ENCODE peak calls at places on chromosomes 16 and 17, in six cellular contexts. I is mesenchymal stem cell, R is Peyer's patch, L is thoracic aorta, V is hepatocyte, Y is GM23248. J is an unnamed sample.

GRCh38 chr16:70573451-70574121 is 50.0 kb downstream of the SF3B3 start:
- DNase-seq in I (peak), R (peak), L (no peak), V (peak), Y (peak), J (no peak)

GRCh38 chr17:36722121-36722902 is 120.9 kb downstream of the MRM1 start:
- DNase-seq in I (peak), R (peak), L (no peak), V (peak), Y (peak), J (peak)

GRCh38 chr16:81140930-81141780 is 45.0 kb upstream of the GCSH start:
- DNase-seq in I (no peak), R (no peak), L (no peak), V (no peak), Y (peak), J (no peak)

GRCh38 chr16:11848842-11849241 is 2.5 kb downstream of the RSL1D1 start:
- DNase-seq in I (no peak), R (no peak), L (no peak), V (no peak), Y (peak), J (no peak)

GRCh38 chr17:68497885-68498319 is 14.3 kb upstream of the PRKAR1A start:
- DNase-seq in I (no peak), R (peak), L (no peak), V (no peak), Y (no peak), J (no peak)

GRCh38 chr16:2701713-2702437 is 18.1 kb downstream of the PRSS27 start:
- DNase-seq in I (no peak), R (no peak), L (no peak), V (no peak), Y (no peak), J (no peak)

GRCh38 chr17:80153004-80153403 is 6.1 kb upstream of the EIF4A3 start:
- DNase-seq in I (no peak), R (no peak), L (no peak), V (no peak), Y (no peak), J (no peak)

GRCh38 chr16:23398987-23399805 is 53.8 kb downstream of the COG7 start:
- DNase-seq in I (no peak), R (no peak), L (no peak), V (no peak), Y (no peak), J (no peak)

GRCh38 chr16:14219983-14220382 is 148.9 kb downstream of the MRTFB start:
- DNase-seq in I (no peak), R (no peak), L (no peak), V (no peak), Y (no peak), J (no peak)

GRCh38 chr17:28341516-28341915 is 6.0 kb downstream of the TNFAIP1 start:
- DNase-seq in I (no peak), R (no peak), L (no peak), V (no peak), Y (no peak), J (no peak)

GRCh38 chr17:78130439-78131101 is at the start of gene TMC8:
- DNase-seq in I (no peak), R (peak), L (no peak), V (no peak), Y (no peak), J (peak)

GRCh38 chr17:77698903-77699615 is 259.4 kb upstream of the TNRC6C start:
- DNase-seq in I (no peak), R (peak), L (no peak), V (no peak), Y (no peak), J (no peak)

GRCh38 chr16:70750893-70751467 is 50.0 kb downstream of the VAC14 start:
- DNase-seq in I (peak), R (peak), L (peak), V (no peak), Y (peak), J (no peak)

GRCh38 chr16:53982631-53983042 is 278.7 kb downstream of the FTO start:
- DNase-seq in I (no peak), R (no peak), L (no peak), V (no peak), Y (no peak), J (no peak)

GRCh38 chr17:49861150-49861884 is 13.4 kb upstream of the TAC4 start:
- DNase-seq in I (peak), R (peak), L (no peak), V (peak), Y (peak), J (peak)

GRCh38 chr17:40447148-40447644 is 3.9 kb downstream of the IGFBP4 start:
- DNase-seq in I (no peak), R (no peak), L (no peak), V (no peak), Y (no peak), J (no peak)

GRCh38 chr17:6479626-6480324 is 35.5 kb downstream of the PIMREG start:
- DNase-seq in I (no peak), R (no peak), L (no peak), V (no peak), Y (no peak), J (no peak)

GRCh38 chr17:78918979-78919378 is 6.2 kb downstream of the TIMP2 start:
- DNase-seq in I (no peak), R (no peak), L (no peak), V (no peak), Y (no peak), J (no peak)

GRCh38 chr17:14101976-14102375 is 32.7 kb downstream of the COX10 start:
- DNase-seq in I (no peak), R (no peak), L (no peak), V (no peak), Y (no peak), J (no peak)

GRCh38 chr17:2828396-2829038 is 32.3 kb downstream of the RAP1GAP2 start:
- DNase-seq in I (peak), R (peak), L (no peak), V (peak), Y (peak), J (peak)

GRCh38 chr17:2949469-2950044 is 113.8 kb downstream of the OR1D5 start:
- DNase-seq in I (peak), R (peak), L (no peak), V (no peak), Y (peak), J (no peak)

GRCh38 chr16:27238016-27238587 is 30.5 kb downstream of the NSMCE1 start:
- DNase-seq in I (no peak), R (peak), L (no peak), V (peak), Y (no peak), J (no peak)

GRCh38 chr16:51636913-51637743 is 486.1 kb upstream of the SALL1 start:
- DNase-seq in I (peak), R (no peak), L (no peak), V (no peak), Y (peak), J (no peak)

GRCh38 chr17:71423871-71424546 is 696.8 kb upstream of the SOX9 start:
- DNase-seq in I (peak), R (no peak), L (no peak), V (no peak), Y (peak), J (no peak)
- H3K4me3 ChIP-seq in I (no peak), R (no peak), L (no peak), V (no peak), Y (no peak), J (no peak)

GRCh38 chr16:56448005-56448404 is 3.1 kb downstream of the NUDT21 start:
- DNase-seq in I (no peak), R (no peak), L (no peak), V (no peak), Y (no peak), J (no peak)
- H3K4me3 ChIP-seq in I (no peak), R (no peak), L (no peak), V (no peak), Y (no peak), J (no peak)

DNA sequence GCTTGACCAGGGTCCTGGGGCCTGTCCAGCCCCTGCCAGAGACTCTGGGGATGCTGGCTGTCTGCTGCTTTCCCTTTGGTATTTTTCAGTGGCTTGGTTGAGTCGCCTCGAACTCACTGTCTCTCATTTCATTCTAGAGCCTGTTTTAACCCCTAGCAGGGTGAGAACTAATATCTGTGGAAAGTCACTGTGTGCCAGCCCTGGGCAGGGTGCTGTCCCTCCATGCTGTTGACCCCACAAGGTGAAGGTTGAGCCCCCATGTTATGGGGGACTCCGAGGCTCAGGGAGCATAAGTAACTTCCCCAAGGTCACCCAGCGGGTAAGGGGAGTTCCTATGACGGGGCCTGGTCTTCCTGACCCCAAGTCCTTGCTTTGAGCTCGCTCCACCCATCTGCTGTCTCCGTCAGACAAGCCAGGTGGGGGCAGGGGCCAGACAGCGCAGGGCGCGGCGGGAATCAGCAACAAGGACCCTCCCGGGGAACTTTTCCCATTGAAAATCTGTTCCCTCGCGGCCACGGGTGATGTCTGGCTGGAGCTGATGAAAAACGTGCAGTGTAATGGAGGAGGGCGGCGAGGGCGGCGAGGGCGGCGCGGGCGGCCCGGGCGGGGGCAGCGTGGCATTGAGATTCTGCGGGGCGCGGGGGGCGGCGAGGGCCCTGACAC is 32.8 kb downstream of the DCAKD start:
- DNase-seq in I (peak), R (peak), L (no peak), V (peak), Y (peak), J (no peak)
- H3K4me3 ChIP-seq in I (peak), R (peak), L (peak), V (peak), Y (peak), J (peak)

DNA sequence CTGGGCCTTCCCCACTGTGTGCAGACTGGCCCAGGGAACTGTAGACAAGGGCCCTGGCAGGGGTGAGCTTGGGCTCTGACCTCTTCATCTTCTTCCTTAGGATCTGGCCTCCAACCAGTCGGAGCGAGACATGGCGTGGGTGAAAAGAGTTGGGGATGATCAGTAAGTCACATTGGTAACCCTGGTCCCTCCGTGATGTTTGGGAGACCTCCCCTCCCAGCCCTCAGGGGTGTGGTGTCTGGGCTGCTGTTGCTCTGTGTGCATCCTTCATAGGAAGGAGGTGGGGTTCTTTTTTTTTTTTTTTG is 5.5 kb downstream of the TBKBP1 start:
- DNase-seq in I (no peak), R (no peak), L (no peak), V (no peak), Y (no peak), J (no peak)
- H3K4me3 ChIP-seq in I (no peak), R (no peak), L (no peak), V (no peak), Y (no peak), J (no peak)

GRCh38 chr17:82751571-82752370 is at the start of gene TBCD:
- DNase-seq in I (peak), R (peak), L (peak), V (peak), Y (peak), J (peak)

GRCh38 chr17:82750241-82750905 is 1.5 kb upstream of the TBCD start:
- DNase-seq in I (no peak), R (peak), L (no peak), V (no peak), Y (no peak), J (peak)

GRCh38 chr17:82752371-82753200 is 721 bp downstream of the TBCD start:
- DNase-seq in I (peak), R (no peak), L (no peak), V (no peak), Y (peak), J (no peak)

GRCh38 chr17:82753201-82753464 is 1.3 kb downstream of the TBCD start:
- DNase-seq in I (no peak), R (no peak), L (no peak), V (no peak), Y (peak), J (no peak)

DNA sequence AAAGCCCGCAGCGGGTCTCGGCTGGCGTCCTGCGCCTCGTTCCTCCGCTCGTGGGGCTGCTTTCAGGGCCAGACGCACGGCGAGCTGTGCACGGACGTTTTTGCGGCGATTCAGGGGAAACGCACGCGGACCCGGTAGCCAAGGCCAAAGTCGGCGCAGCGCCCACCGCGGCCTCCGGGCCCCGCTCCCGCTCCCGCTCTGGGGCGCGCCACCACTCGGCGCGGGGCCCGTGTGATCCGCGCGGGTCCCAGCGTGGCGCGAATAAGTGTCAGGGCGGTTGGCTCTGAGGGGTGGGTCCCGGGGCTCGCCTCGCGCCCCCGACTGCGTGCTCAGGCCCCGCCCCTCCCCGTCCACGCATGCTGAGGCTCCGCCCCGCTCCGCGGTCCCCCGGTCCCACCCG is 694 bp upstream of the TBCD start:
- DNase-seq in I (no peak), R (no peak), L (no peak), V (no peak), Y (no peak), J (no peak)
- H3K4me3 ChIP-seq in I (peak), R (peak), L (peak), V (peak), Y (peak), J (no peak)

DNA sequence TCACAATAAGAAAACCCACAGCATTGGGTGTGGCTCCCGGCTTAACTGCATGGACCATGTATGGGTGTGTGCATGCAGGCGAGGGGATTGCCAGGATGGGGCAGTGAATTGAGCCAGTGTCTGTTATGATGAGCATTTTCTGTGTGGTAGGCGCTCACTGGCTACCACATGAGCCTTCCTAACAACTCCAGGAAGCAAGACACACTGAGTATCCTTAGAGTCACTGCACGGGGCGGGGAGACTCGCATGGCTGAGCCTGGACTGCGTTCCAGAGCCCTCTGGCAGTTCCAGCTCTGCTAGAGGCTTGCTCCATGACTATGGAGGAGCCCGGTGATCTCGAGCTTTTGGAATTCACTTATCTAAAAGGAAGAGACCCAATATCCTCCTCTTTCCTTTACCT is 225.9 kb downstream of the CCDC182 start:
- DNase-seq in I (peak), R (no peak), L (no peak), V (peak), Y (peak), J (no peak)
- H3K4me3 ChIP-seq in I (no peak), R (no peak), L (no peak), V (no peak), Y (no peak), J (no peak)

GRCh38 chr17:75087558-75088453 is at the start of gene SLC16A5:
- DNase-seq in I (peak), R (peak), L (no peak), V (peak), Y (peak), J (peak)
- H3K4me3 ChIP-seq in I (peak), R (peak), L (peak), V (peak), Y (peak), J (peak)

DNA sequence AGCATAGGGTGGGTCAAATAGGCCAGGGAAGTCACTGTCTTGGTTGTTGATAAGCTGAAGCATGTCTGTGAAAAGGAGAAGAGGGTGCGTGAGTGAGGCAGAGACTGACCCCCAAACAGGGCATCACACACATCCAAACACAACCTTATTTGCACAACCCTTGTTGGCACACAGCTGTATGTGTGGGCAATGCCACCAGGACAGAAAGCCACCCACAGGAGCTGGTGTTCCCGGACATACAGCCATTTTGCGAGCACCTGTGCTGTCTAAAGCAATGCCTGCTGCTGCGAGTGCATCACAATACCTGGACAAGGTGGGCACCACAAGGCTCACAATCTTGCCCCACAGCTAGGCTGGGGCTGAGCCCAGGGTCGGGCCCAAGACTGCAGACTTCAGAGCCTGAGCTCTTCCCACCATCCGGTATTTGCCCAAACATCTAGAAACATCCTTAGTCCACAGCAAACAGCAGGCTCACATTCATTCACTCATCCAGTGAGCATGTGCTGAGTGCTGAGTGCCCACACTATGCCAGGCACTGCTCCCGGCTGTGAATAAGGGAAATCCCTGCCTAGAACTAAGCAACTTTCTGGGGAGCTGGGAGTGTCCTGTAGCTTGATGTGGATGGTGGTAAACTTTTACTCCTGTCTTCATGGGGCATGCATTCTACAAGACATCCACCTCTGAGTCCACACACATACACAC is 16.2 kb downstream of the SREBF1 start:
- DNase-seq in I (peak), R (no peak), L (no peak), V (no peak), Y (no peak), J (no peak)
- H3K4me3 ChIP-seq in I (no peak), R (no peak), L (no peak), V (no peak), Y (no peak), J (no peak)

GRCh38 chr16:3948378-3948995 is 68.0 kb upstream of the CREBBP start:
- DNase-seq in I (no peak), R (no peak), L (no peak), V (no peak), Y (no peak), J (no peak)

GRCh38 chr16:3951861-3952332 is 71.4 kb upstream of the CREBBP start:
- DNase-seq in I (no peak), R (no peak), L (no peak), V (no peak), Y (peak), J (no peak)

GRCh38 chr16:3949287-3949686 is 68.8 kb upstream of the CREBBP start:
- DNase-seq in I (no peak), R (peak), L (no peak), V (no peak), Y (no peak), J (no peak)

GRCh38 chr16:3950343-3951193 is 70.1 kb upstream of the CREBBP start:
- DNase-seq in I (peak), R (peak), L (peak), V (peak), Y (peak), J (no peak)

GRCh38 chr16:3949946-3950342 is 69.4 kb upstream of the CREBBP start:
- DNase-seq in I (no peak), R (no peak), L (no peak), V (no peak), Y (no peak), J (no peak)
- H3K4me3 ChIP-seq in I (no peak), R (no peak), L (peak), V (no peak), Y (peak), J (no peak)